ENCODE peak calls at places on chromosomes 12 and 14, in five cellular contexts. N, M, W, H and K are unnamed samples.
A peak's percentile ranks its signal among the peaks of the same experiment; 100 is the strongest.

GRCh38 chr12:67804168-67804567 is 155.6 kb downstream of the DYRK2 start:
- DNase-seq in N (no peak), H (no peak), M (no peak), W (no peak), K (no peak)

GRCh38 chr12:91222746-91223145 is 40.1 kb upstream of the DCN start:
- DNase-seq in M (no peak), H (no peak), W (no peak), N (no peak), K (no peak)

GRCh38 chr14:55500219-55500701 is 59.8 kb upstream of the TBPL2 start:
- DNase-seq in H (no peak), N (no peak), W (no peak), M (peak; percentile 57), K (no peak)

GRCh38 chr14:72480465-72481243 is 413.2 kb downstream of the DPF3 start:
- DNase-seq in H (no peak), N (no peak), M (no peak), W (no peak), K (no peak)

GRCh38 chr12:131799828-131800593 is 28.2 kb upstream of the MMP17 start:
- DNase-seq in N (no peak), H (no peak), M (no peak), W (no peak), K (no peak)

GRCh38 chr14:79600406-79600805 is 610.9 kb downstream of the DIO2 start:
- DNase-seq in W (no peak), H (no peak), N (no peak), M (no peak), K (no peak)

GRCh38 chr14:76326918-76327689 is 48.8 kb upstream of the ESRRB start:
- DNase-seq in H (no peak), N (no peak), M (no peak), W (no peak), K (no peak)

GRCh38 chr14:24422261-24422660 is 7.2 kb downstream of the CBLN3 start:
- DNase-seq in W (no peak), N (no peak), M (no peak), H (no peak), K (no peak)

GRCh38 chr12:106386836-106387555 is 29.4 kb downstream of the POLR3B start:
- DNase-seq in N (no peak), H (no peak), W (no peak), M (no peak), K (no peak)

GRCh38 chr12:1373887-1374286 is 220.5 kb downstream of the FBXL14 start:
- DNase-seq in H (no peak), N (no peak), W (no peak), M (no peak), K (no peak)

GRCh38 chr12:117855165-117855564 is 113.6 kb downstream of the KSR2 start:
- DNase-seq in N (no peak), M (no peak), H (no peak), W (no peak), K (no peak)

GRCh38 chr14:94965551-94966339 is 191.6 kb downstream of the DICER1 start:
- DNase-seq in M (no peak), N (no peak), H (no peak), W (no peak), K (no peak)

GRCh38 chr14:26088260-26088659 is 509.6 kb downstream of the NOVA1 start:
- DNase-seq in N (no peak), M (no peak), W (no peak), H (no peak), K (no peak)

GRCh38 chr14:52315355-52315718 is 1.2 kb downstream of the PTGER2 start:
- DNase-seq in M (no peak), W (peak; percentile 34), H (no peak), N (no peak), K (no peak)

GRCh38 chr12:117093431-117093830 is 5.8 kb downstream of the TESC start:
- DNase-seq in M (no peak), W (no peak), N (no peak), H (no peak), K (no peak)

GRCh38 chr12:14936224-14936861 is 2.0 kb downstream of the ERP27 start:
- DNase-seq in H (no peak), W (no peak), N (no peak), M (no peak), K (no peak)

GRCh38 chr12:120110550-120111501 is 5.7 kb downstream of the RAB35 start:
- DNase-seq in M (peak; percentile 58), H (peak; percentile 84), W (peak; percentile 63), N (no peak), K (peak; percentile 64)

GRCh38 chr12:7160183-7160582 is 29.3 kb upstream of the PEX5 start:
- DNase-seq in N (no peak), H (no peak), W (no peak), M (no peak), K (no peak)

GRCh38 chr14:95784137-95784536 is 70.2 kb upstream of the TCL1A start:
- DNase-seq in H (no peak), N (no peak), M (no peak), W (no peak), K (no peak)

GRCh38 chr12:94561943-94562411 is 88.4 kb downstream of the TMCC3 start:
- DNase-seq in H (no peak), N (peak; percentile 83), W (peak; percentile 79), M (peak; percentile 56), K (peak; percentile 34)

GRCh38 chr12:123096159-123096558 is 54.7 kb downstream of the PITPNM2 start:
- DNase-seq in N (no peak), W (no peak), M (no peak), H (no peak), K (no peak)

GRCh38 chr12:42446761-42447160 is 120.8 kb downstream of the PPHLN1 start:
- DNase-seq in N (no peak), W (no peak), H (no peak), M (no peak), K (no peak)

GRCh38 chr12:49013403-49013802 is 5.2 kb downstream of the PRKAG1 start:
- DNase-seq in H (no peak), N (no peak), W (no peak), M (no peak), K (no peak)

GRCh38 chr12:48852734-48853168 is 788 bp upstream of the DDX23 start:
- DNase-seq in N (no peak), M (no peak), W (no peak), H (no peak), K (no peak)

GRCh38 chr12:65170245-65170881 is 980 bp downstream of the LEMD3 start:
- DNase-seq in N (peak; percentile 36), W (peak; percentile 67), H (peak; percentile 81), M (peak; percentile 88), K (no peak)
- TF ChIP-seq POLR2A in N (no peak), W (no peak), H (no peak), M (peak; percentile 43), K (peak; percentile 53)

DNA sequence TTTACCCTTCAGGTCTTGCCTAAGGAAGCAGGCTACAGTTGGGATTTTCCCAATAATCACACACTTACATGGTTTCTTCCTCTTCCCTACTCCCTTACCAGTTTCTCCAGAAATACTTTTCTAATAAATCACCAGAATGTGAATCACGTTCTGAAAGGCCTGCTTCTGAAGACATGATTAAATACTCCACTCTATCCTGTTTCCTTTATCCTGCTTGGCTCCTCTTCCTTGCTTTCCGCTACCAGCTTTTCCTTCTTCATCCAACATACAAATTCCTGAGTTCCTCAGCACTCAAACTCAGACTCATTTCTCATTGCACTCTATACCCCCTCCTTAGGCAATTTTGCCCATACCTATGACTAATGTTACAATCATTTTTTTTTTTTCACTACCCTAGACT is 118.3 kb downstream of the MGAT4C start:
- DNase-seq in N (no peak), H (no peak), W (no peak), M (no peak), K (no peak)
- TF ChIP-seq POLR2AphosphoS5 in N (no peak), H (no peak), W (no peak), M (no peak), K (no peak)

GRCh38 chr12:121799175-121799841 is 4.5 kb upstream of the SETD1B start:
- DNase-seq in H (peak; percentile 83), N (peak; percentile 84), W (peak; percentile 61), M (peak; percentile 81), K (peak; percentile 59)
- TF ChIP-seq POLR2A in H (no peak), N (no peak), W (no peak), M (no peak), K (no peak)

DNA sequence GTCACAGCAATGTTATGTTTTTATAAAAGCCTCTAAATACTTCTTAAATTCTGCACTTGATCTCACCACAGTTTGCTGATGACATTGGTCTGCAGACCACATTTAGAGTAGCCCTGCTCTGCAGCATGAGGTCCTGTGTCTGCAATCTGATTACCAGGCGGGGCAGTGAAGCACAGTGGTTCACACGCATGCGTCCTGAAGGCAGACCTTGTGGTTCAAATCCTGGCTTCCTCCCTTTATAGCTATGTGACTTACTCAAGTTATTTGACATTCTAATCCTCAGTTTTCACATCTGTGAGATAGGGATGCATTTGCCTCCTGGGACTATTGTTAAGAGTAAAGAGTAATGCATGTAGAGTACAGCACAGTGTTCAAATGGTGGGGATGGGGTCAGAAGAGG is 50.3 kb downstream of the BMAL2 start:
- DNase-seq in H (no peak), N (no peak), M (no peak), W (no peak), K (no peak)
- TF ChIP-seq POLR2AphosphoS5 in H (no peak), N (no peak), M (no peak), W (no peak), K (no peak)

GRCh38 chr14:74084277-74085046 is at the start of the genes ALDH6A1 and LIN52:
- DNase-seq in N (peak; percentile 100), M (peak; percentile 100), W (peak; percentile 99), H (peak; percentile 99), K (peak; percentile 98)
- TF ChIP-seq POLR2A in N (peak; percentile 98), M (peak; percentile 93), W (peak; percentile 17), H (peak; percentile 94), K (peak; percentile 75)